ENCODE peak calls at places on chromosomes 1 and 21, in six cellular contexts. One of them, this sample, is unnamed.
A peak's percentile ranks its signal among the peaks of the same experiment; 100 is the strongest.

GRCh38 chr1:111739984-111740765 is 980 bp upstream of the INKA2 start:
- DNase-seq in foreskin fibroblast: peak; percentile 89
- DNase-seq in CD4-positive, alpha-beta T cell: no peak
- DNase-seq in GM13976: peak; percentile 43
- DNase-seq in neural crest cell: peak; percentile 48
- DNase-seq in AG04450: no peak
- DNase-seq in this sample: peak; percentile 60

GRCh38 chr21:37374026-37374425 is 7.5 kb downstream of the DYRK1A start:
- DNase-seq in neural crest cell: no peak
- DNase-seq in AG04450: no peak
- DNase-seq in GM13976: no peak
- DNase-seq in foreskin fibroblast: peak; percentile 69
- DNase-seq in CD4-positive, alpha-beta T cell: no peak
- DNase-seq in this sample: peak; percentile 78

GRCh38 chr21:16579538-16579937 is 849.8 kb downstream of the USP25 start:
- DNase-seq in CD4-positive, alpha-beta T cell: no peak
- DNase-seq in AG04450: no peak
- DNase-seq in neural crest cell: no peak
- DNase-seq in foreskin fibroblast: peak; percentile 82
- DNase-seq in GM13976: no peak
- DNase-seq in this sample: no peak

GRCh38 chr1:36084502-36085115 is 715 bp downstream of the TEKT2 start:
- DNase-seq in GM13976: no peak
- DNase-seq in neural crest cell: no peak
- DNase-seq in CD4-positive, alpha-beta T cell: no peak
- DNase-seq in foreskin fibroblast: no peak
- DNase-seq in AG04450: no peak
- DNase-seq in this sample: no peak

GRCh38 chr1:115323366-115324004 is 14.6 kb downstream of the NGF start:
- DNase-seq in AG04450: no peak
- DNase-seq in CD4-positive, alpha-beta T cell: no peak
- DNase-seq in neural crest cell: no peak
- DNase-seq in foreskin fibroblast: peak; percentile 55
- DNase-seq in GM13976: no peak
- DNase-seq in this sample: peak; percentile 40

GRCh38 chr1:176880954-176881595 is 283.4 kb downstream of the ASTN1 start:
- DNase-seq in foreskin fibroblast: peak; percentile 86
- DNase-seq in CD4-positive, alpha-beta T cell: peak; percentile 10
- DNase-seq in neural crest cell: peak; percentile 87
- DNase-seq in AG04450: peak; percentile 45
- DNase-seq in GM13976: peak; percentile 62
- DNase-seq in this sample: peak; percentile 17

GRCh38 chr1:221511797-221512196 is 230.1 kb downstream of the DUSP10 start:
- DNase-seq in CD4-positive, alpha-beta T cell: no peak
- DNase-seq in AG04450: no peak
- DNase-seq in foreskin fibroblast: no peak
- DNase-seq in GM13976: no peak
- DNase-seq in neural crest cell: no peak
- DNase-seq in this sample: no peak

GRCh38 chr1:205678286-205679111 is 1.8 kb downstream of the SLC45A3 start:
- DNase-seq in foreskin fibroblast: peak; percentile 39
- DNase-seq in neural crest cell: no peak
- DNase-seq in AG04450: no peak
- DNase-seq in CD4-positive, alpha-beta T cell: no peak
- DNase-seq in GM13976: no peak
- DNase-seq in this sample: no peak

GRCh38 chr1:155858805-155859233 is 548 bp upstream of the SYT11 start:
- DNase-seq in CD4-positive, alpha-beta T cell: no peak
- DNase-seq in foreskin fibroblast: peak; percentile 59
- DNase-seq in GM13976: no peak
- DNase-seq in AG04450: no peak
- DNase-seq in neural crest cell: no peak
- DNase-seq in this sample: peak; percentile 12

GRCh38 chr1:236853916-236854601 is 59.0 kb downstream of the MTR start:
- DNase-seq in AG04450: no peak
- DNase-seq in neural crest cell: no peak
- DNase-seq in GM13976: no peak
- DNase-seq in CD4-positive, alpha-beta T cell: no peak
- DNase-seq in foreskin fibroblast: peak; percentile 24
- DNase-seq in this sample: peak; percentile 40

GRCh38 chr1:88079036-88079435 is 605.0 kb upstream of the PKN2 start:
- DNase-seq in neural crest cell: peak; percentile 16
- DNase-seq in GM13976: no peak
- DNase-seq in foreskin fibroblast: no peak
- DNase-seq in CD4-positive, alpha-beta T cell: no peak
- DNase-seq in AG04450: no peak
- DNase-seq in this sample: no peak

GRCh38 chr1:22141493-22141892 is 1.4 kb downstream of the WNT4 start:
- DNase-seq in CD4-positive, alpha-beta T cell: no peak
- DNase-seq in GM13976: no peak
- DNase-seq in AG04450: no peak
- DNase-seq in foreskin fibroblast: peak; percentile 41
- DNase-seq in neural crest cell: no peak
- DNase-seq in this sample: no peak

GRCh38 chr1:147272042-147272441 is 29.6 kb downstream of the CHD1L start:
- DNase-seq in AG04450: no peak
- DNase-seq in neural crest cell: no peak
- DNase-seq in GM13976: no peak
- DNase-seq in CD4-positive, alpha-beta T cell: no peak
- DNase-seq in foreskin fibroblast: no peak
- DNase-seq in this sample: no peak

GRCh38 chr1:211133393-211133840 is 531 bp downstream of the KCNH1 start:
- DNase-seq in GM13976: peak; percentile 30
- DNase-seq in neural crest cell: peak; percentile 18
- DNase-seq in CD4-positive, alpha-beta T cell: peak; percentile 11
- DNase-seq in AG04450: no peak
- DNase-seq in foreskin fibroblast: peak; percentile 31
- DNase-seq in this sample: no peak

GRCh38 chr1:168893359-168893791 is 164.4 kb upstream of the DPT start:
- DNase-seq in AG04450: no peak
- DNase-seq in neural crest cell: no peak
- DNase-seq in foreskin fibroblast: peak; percentile 65
- DNase-seq in GM13976: no peak
- DNase-seq in CD4-positive, alpha-beta T cell: no peak
- DNase-seq in this sample: no peak

GRCh38 chr1:157968503-157968902 is 24.9 kb upstream of the KIRREL1 start:
- DNase-seq in CD4-positive, alpha-beta T cell: no peak
- DNase-seq in foreskin fibroblast: peak; percentile 97
- DNase-seq in GM13976: no peak
- DNase-seq in AG04450: peak; percentile 60
- DNase-seq in neural crest cell: no peak
- DNase-seq in this sample: peak; percentile 73

GRCh38 chr1:104189207-104189606 is 439.5 kb downstream of the AMY1C start:
- DNase-seq in neural crest cell: no peak
- DNase-seq in AG04450: no peak
- DNase-seq in foreskin fibroblast: no peak
- DNase-seq in GM13976: no peak
- DNase-seq in CD4-positive, alpha-beta T cell: no peak
- DNase-seq in this sample: no peak

GRCh38 chr1:102434421-102434820 is 437.7 kb upstream of the OLFM3 start:
- DNase-seq in GM13976: peak; percentile 21
- DNase-seq in CD4-positive, alpha-beta T cell: no peak
- DNase-seq in AG04450: no peak
- DNase-seq in neural crest cell: peak; percentile 6
- DNase-seq in foreskin fibroblast: peak; percentile 0
- DNase-seq in this sample: peak; percentile 16

GRCh38 chr1:113388621-113389355 is 1.5 kb upstream of the MAGI3 start:
- DNase-seq in AG04450: no peak
- DNase-seq in neural crest cell: no peak
- DNase-seq in foreskin fibroblast: peak; percentile 33
- DNase-seq in GM13976: no peak
- DNase-seq in CD4-positive, alpha-beta T cell: no peak
- DNase-seq in this sample: peak; percentile 11

GRCh38 chr21:37060296-37060695 is 12.6 kb downstream of the PIGP start:
- DNase-seq in CD4-positive, alpha-beta T cell: no peak
- DNase-seq in foreskin fibroblast: peak; percentile 96
- DNase-seq in AG04450: peak; percentile 86
- DNase-seq in GM13976: no peak
- DNase-seq in neural crest cell: peak; percentile 16
- DNase-seq in this sample: peak; percentile 97

GRCh38 chr1:1088036-1088800 is 14.1 kb upstream of the RNF223 start:
- DNase-seq in AG04450: no peak
- DNase-seq in GM13976: no peak
- DNase-seq in foreskin fibroblast: no peak
- DNase-seq in CD4-positive, alpha-beta T cell: no peak
- DNase-seq in neural crest cell: no peak
- DNase-seq in this sample: no peak

GRCh38 chr1:224108991-224109390 is 4.9 kb upstream of the FBXO28 start:
- DNase-seq in AG04450: no peak
- DNase-seq in neural crest cell: no peak
- DNase-seq in CD4-positive, alpha-beta T cell: no peak
- DNase-seq in GM13976: no peak
- DNase-seq in foreskin fibroblast: no peak
- DNase-seq in this sample: no peak

GRCh38 chr1:224107282-224107625 is 6.7 kb upstream of the FBXO28 start:
- DNase-seq in CD4-positive, alpha-beta T cell: no peak
- DNase-seq in foreskin fibroblast: no peak
- DNase-seq in neural crest cell: no peak
- DNase-seq in GM13976: no peak
- DNase-seq in AG04450: no peak
- DNase-seq in this sample: no peak

GRCh38 chr1:224109981-224110380 is 3.9 kb upstream of the FBXO28 start:
- DNase-seq in neural crest cell: no peak
- DNase-seq in foreskin fibroblast: no peak
- DNase-seq in GM13976: no peak
- DNase-seq in CD4-positive, alpha-beta T cell: no peak
- DNase-seq in AG04450: no peak
- DNase-seq in this sample: no peak

DNA sequence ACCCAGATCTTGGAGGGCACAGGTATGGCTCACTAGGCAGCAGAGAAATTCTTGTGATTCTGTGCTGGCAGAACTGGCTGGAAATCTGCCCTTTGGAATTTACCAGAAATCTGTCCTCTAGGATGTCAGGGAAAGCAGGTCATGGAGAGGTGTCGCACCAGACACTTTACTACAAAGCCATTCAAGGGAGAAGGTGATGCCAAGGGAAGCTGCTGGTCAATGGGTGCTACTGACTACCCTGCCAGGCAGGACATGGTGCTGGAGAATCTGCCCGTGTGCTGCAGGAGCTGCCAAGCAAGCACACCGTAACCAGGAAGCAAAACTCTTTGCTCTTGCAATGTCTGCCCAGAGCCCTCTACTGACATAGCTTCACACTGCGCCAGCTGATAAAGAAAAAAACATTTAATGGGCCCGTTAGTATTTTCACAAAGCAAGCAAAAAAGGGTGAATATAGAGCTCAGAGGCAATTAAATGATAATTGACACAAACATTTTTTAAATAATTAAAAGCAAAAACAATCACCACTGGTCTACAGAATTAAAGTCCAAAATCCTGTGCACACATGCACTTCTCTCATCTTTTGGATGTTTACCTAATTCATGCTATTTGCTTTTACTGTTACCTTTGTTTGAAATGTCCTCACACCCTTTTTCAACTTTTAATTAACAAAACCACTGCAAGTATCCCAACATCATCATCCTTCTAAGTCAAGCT is 7.2 kb upstream of the FBXO28 start:
- DNase-seq in foreskin fibroblast: peak; percentile 82
- DNase-seq in GM13976: peak; percentile 55
- DNase-seq in CD4-positive, alpha-beta T cell: no peak
- DNase-seq in neural crest cell: no peak
- DNase-seq in AG04450: no peak
- DNase-seq in this sample: peak; percentile 71
- TF ChIP-seq CTCF in foreskin fibroblast: peak; percentile 65
- TF ChIP-seq CTCF in GM13976: peak; percentile 40
- TF ChIP-seq CTCF in CD4-positive, alpha-beta T cell: no peak
- TF ChIP-seq CTCF in neural crest cell: peak; percentile 57
- TF ChIP-seq CTCF in AG04450: peak; percentile 69
- TF ChIP-seq CTCF in this sample: peak; percentile 75

DNA sequence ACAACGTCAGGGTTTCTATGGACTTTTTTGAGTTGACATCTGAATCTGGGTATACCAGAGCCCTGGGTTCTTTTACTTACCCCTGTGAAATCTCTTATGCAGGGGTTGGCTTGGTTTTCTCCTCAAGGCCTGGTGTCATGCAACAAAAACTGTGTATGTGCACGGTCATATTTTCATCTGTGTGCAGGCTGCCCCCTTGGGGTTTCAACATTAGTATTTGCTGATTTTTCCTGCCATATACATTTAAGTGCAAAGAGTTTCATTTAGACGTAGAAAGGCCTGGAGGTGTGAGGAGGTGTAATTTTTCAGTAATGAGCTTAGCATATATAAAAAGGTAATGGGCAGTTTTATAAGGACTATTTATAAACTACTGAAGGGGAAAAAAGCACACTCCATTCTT is 21.9 kb upstream of the ZBTB18 start:
- DNase-seq in GM13976: no peak
- DNase-seq in AG04450: no peak
- DNase-seq in CD4-positive, alpha-beta T cell: no peak
- DNase-seq in foreskin fibroblast: peak; percentile 28
- DNase-seq in neural crest cell: no peak
- DNase-seq in this sample: no peak
- TF ChIP-seq CTCF in GM13976: no peak
- TF ChIP-seq CTCF in AG04450: peak; percentile 20
- TF ChIP-seq CTCF in CD4-positive, alpha-beta T cell: no peak
- TF ChIP-seq CTCF in foreskin fibroblast: peak; percentile 8
- TF ChIP-seq CTCF in neural crest cell: no peak
- TF ChIP-seq CTCF in this sample: peak; percentile 36

GRCh38 chr1:9099555-9099954 is 29.3 kb downstream of the GPR157 start:
- DNase-seq in CD4-positive, alpha-beta T cell: no peak
- DNase-seq in GM13976: no peak
- DNase-seq in AG04450: no peak
- DNase-seq in foreskin fibroblast: no peak
- DNase-seq in neural crest cell: no peak
- DNase-seq in this sample: no peak
- TF ChIP-seq CTCF in CD4-positive, alpha-beta T cell: no peak
- TF ChIP-seq CTCF in GM13976: no peak
- TF ChIP-seq CTCF in AG04450: no peak
- TF ChIP-seq CTCF in foreskin fibroblast: no peak
- TF ChIP-seq CTCF in neural crest cell: no peak
- TF ChIP-seq CTCF in this sample: no peak

DNA sequence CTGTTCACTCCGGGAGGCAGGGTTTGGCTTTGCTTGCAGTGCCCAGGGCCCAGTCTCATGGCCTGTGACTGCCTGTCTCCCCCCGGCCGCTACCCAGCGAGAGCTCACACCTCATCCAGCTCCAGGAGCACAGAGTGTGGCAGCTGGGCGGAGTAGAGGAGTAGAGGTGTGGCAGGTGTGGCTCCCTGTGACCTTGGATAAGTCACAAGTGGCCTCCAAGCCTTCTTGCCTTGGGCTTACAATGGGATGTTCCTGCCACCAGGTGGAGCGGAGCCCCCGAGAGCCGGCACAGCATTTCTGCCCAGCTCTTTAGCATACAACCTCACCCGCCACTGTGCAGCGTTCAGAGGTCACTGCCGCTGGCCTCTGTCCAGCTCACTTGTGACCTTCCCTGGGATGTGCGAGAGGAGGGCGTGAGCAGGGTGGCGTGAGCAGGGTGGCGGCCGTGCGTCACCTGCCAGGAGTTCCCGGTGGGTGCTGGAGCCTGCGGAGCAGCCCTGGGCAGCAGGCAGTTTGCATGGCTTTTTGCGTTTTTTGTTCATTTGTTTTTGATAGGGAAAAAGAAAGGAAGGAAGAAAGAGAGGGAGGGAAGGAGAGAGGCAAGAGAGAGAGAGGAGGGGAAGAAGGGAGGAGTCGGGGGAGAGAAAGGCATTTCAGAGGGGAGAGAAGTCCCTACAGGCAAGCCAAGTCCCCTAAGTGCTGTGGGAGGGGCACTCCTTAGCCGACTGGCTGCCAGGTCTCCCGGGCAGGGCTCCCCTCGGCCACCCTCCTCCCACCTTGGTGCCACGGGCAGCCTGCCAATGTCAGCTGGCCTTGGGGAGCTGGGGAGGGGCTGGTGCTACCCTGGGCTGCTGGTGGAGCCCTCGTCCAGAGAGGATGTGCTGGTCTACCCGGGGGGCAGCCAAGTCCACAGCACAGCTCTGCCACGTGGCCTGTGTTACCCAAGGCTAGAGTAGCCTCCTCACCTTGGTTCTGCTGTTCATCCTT is 42.6 kb downstream of the CRYAA start:
- DNase-seq in CD4-positive, alpha-beta T cell: no peak
- DNase-seq in AG04450: no peak
- DNase-seq in foreskin fibroblast: no peak
- DNase-seq in neural crest cell: peak; percentile 28
- DNase-seq in GM13976: no peak
- DNase-seq in this sample: no peak
- TF ChIP-seq CTCF in CD4-positive, alpha-beta T cell: no peak
- TF ChIP-seq CTCF in AG04450: peak; percentile 30
- TF ChIP-seq CTCF in foreskin fibroblast: no peak
- TF ChIP-seq CTCF in neural crest cell: peak; percentile 48
- TF ChIP-seq CTCF in GM13976: no peak
- TF ChIP-seq CTCF in this sample: peak; percentile 52